ENCODE peak calls at places on chromosomes 13 and 19, in four cellular contexts. One of them, this sample, is unnamed.

GRCh38 chr13:86882107-86882506 is 789.1 kb upstream of the SLITRK5 start:
- DNase-seq in HepG2: no peak
- DNase-seq in WTC11: peak
- DNase-seq in HEK293T: no peak
- DNase-seq in this sample: no peak

GRCh38 chr19:6718111-6718740 is 2.2 kb downstream of the C3 start:
- DNase-seq in HepG2: no peak
- DNase-seq in WTC11: no peak
- DNase-seq in HEK293T: no peak
- DNase-seq in this sample: no peak

GRCh38 chr19:39411006-39411831 is 1.2 kb upstream of the PLEKHG2 start:
- DNase-seq in HepG2: peak
- DNase-seq in WTC11: no peak
- DNase-seq in HEK293T: no peak
- DNase-seq in this sample: no peak

GRCh38 chr13:52450793-52451116 is 321 bp upstream of the VPS36 start:
- DNase-seq in HepG2: no peak
- DNase-seq in WTC11: no peak
- DNase-seq in HEK293T: no peak
- DNase-seq in this sample: no peak

GRCh38 chr19:38849746-38850230 is at the start of gene HNRNPL:
- DNase-seq in HepG2: no peak
- DNase-seq in WTC11: peak
- DNase-seq in HEK293T: peak
- DNase-seq in this sample: peak

GRCh38 chr19:35153701-35154534 is 617 bp upstream of the FXYD5 start:
- DNase-seq in HepG2: no peak
- DNase-seq in WTC11: peak
- DNase-seq in HEK293T: peak
- DNase-seq in this sample: peak

GRCh38 chr19:7069042-7069903 is at the start of gene ZNF557:
- DNase-seq in HepG2: peak
- DNase-seq in WTC11: peak
- DNase-seq in HEK293T: peak
- DNase-seq in this sample: peak

GRCh38 chr19:21910318-21910717 is 74.3 kb upstream of the ZNF43 start:
- DNase-seq in HepG2: no peak
- DNase-seq in WTC11: no peak
- DNase-seq in HEK293T: no peak
- DNase-seq in this sample: no peak

GRCh38 chr13:28411859-28412353 is 83.0 kb downstream of the FLT1 start:
- DNase-seq in HepG2: no peak
- DNase-seq in WTC11: no peak
- DNase-seq in HEK293T: peak
- DNase-seq in this sample: no peak

DNA sequence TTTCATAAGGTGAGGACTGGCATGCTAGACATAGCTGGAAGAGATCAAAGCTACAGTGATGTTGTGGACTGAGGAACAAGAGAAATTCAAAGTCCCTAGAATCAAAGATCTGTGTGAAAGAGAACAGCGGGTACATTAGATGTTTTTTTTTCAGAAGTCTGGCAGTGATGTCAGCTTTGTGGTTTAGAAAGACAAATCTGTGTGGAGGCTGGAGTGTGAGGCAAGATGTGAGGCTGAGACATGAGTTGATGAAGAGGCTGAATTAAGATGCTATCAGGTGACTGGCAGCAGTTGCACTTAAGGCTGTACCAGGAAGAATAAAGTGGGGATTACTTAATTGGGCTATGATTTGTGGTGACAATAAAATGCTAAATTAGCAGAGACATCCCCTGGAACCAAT is 46.5 kb downstream of the DNAJC3 start:
- DNase-seq in HepG2: no peak
- DNase-seq in WTC11: no peak
- DNase-seq in HEK293T: no peak
- DNase-seq in this sample: no peak
- TF ChIP-seq ELF4 in HepG2: no peak
- TF ChIP-seq ELF4 in WTC11: no peak
- TF ChIP-seq ELF4 in HEK293T: no peak
- TF ChIP-seq ELF4 in this sample: no peak

GRCh38 chr19:17703823-17704463 is 15.3 kb upstream of the MAP1S start:
- DNase-seq in HepG2: peak
- DNase-seq in WTC11: peak
- DNase-seq in HEK293T: peak
- DNase-seq in this sample: peak
- TF ChIP-seq ELF4 in HepG2: no peak
- TF ChIP-seq ELF4 in WTC11: no peak
- TF ChIP-seq ELF4 in HEK293T: no peak
- TF ChIP-seq ELF4 in this sample: no peak

GRCh38 chr13:38223093-38223492 is 126.6 kb upstream of the UFM1 start:
- DNase-seq in HepG2: peak
- DNase-seq in WTC11: peak
- DNase-seq in HEK293T: peak
- DNase-seq in this sample: peak
- TF ChIP-seq ELF4 in HepG2: no peak
- TF ChIP-seq ELF4 in WTC11: no peak
- TF ChIP-seq ELF4 in HEK293T: no peak
- TF ChIP-seq ELF4 in this sample: no peak

GRCh38 chr13:72221276-72221962 is 354.4 kb upstream of the DACH1 start:
- DNase-seq in HepG2: peak
- DNase-seq in WTC11: peak
- DNase-seq in HEK293T: peak
- DNase-seq in this sample: peak
- TF ChIP-seq ELF4 in HepG2: no peak
- TF ChIP-seq ELF4 in WTC11: no peak
- TF ChIP-seq ELF4 in HEK293T: no peak
- TF ChIP-seq ELF4 in this sample: no peak

GRCh38 chr19:45512881-45513483 is 5.7 kb downstream of the VASP start:
- DNase-seq in HepG2: no peak
- DNase-seq in WTC11: no peak
- DNase-seq in HEK293T: no peak
- DNase-seq in this sample: no peak

GRCh38 chr19:45515081-45515624 is 7.9 kb downstream of the VASP start:
- DNase-seq in HepG2: peak
- DNase-seq in WTC11: no peak
- DNase-seq in HEK293T: no peak
- DNase-seq in this sample: peak

GRCh38 chr19:45515807-45516401 is 8.6 kb downstream of the VASP start:
- DNase-seq in HepG2: no peak
- DNase-seq in WTC11: no peak
- DNase-seq in HEK293T: no peak
- DNase-seq in this sample: peak

GRCh38 chr19:45517238-45517637 is 10.0 kb downstream of the VASP start:
- DNase-seq in HepG2: no peak
- DNase-seq in WTC11: no peak
- DNase-seq in HEK293T: no peak
- DNase-seq in this sample: no peak

DNA sequence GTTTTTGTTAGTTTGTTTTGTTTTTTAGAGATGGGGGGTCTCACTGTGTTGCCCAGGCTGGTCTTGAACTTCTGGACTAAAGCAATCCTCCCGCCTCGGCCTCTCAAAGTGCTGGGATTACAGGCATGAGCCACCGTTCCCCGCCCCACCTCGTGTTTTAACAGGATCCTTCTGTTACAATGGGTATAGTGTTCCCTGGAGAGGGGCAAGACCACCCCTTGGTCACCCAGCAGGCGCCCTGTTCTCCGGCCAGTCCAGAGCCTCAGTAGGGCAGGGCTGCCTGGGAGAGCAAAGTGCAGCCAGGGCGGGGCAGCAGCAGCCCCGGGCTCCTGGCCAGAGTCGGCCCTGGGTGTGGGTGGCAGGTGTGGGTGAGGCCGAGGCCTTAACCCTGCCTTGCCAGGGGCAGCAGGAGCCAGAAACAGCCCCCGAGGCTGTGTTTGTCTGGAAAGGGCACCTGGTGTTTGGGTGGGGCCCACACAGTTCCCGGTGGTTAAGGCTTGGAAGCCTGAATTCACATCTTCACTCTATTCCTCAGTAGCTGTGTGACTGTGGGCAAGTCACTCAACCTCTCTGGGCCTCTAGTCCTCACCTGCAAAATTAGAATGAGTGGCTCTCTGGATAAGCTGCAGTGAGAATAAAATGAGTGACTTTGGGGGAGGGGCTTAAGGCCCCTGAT is 7.2 kb downstream of the VASP start:
- DNase-seq in HepG2: peak
- DNase-seq in WTC11: no peak
- DNase-seq in HEK293T: no peak
- DNase-seq in this sample: no peak
- TF ChIP-seq ELF4 in HepG2: no peak
- TF ChIP-seq ELF4 in WTC11: no peak
- TF ChIP-seq ELF4 in HEK293T: no peak
- TF ChIP-seq ELF4 in this sample: no peak

DNA sequence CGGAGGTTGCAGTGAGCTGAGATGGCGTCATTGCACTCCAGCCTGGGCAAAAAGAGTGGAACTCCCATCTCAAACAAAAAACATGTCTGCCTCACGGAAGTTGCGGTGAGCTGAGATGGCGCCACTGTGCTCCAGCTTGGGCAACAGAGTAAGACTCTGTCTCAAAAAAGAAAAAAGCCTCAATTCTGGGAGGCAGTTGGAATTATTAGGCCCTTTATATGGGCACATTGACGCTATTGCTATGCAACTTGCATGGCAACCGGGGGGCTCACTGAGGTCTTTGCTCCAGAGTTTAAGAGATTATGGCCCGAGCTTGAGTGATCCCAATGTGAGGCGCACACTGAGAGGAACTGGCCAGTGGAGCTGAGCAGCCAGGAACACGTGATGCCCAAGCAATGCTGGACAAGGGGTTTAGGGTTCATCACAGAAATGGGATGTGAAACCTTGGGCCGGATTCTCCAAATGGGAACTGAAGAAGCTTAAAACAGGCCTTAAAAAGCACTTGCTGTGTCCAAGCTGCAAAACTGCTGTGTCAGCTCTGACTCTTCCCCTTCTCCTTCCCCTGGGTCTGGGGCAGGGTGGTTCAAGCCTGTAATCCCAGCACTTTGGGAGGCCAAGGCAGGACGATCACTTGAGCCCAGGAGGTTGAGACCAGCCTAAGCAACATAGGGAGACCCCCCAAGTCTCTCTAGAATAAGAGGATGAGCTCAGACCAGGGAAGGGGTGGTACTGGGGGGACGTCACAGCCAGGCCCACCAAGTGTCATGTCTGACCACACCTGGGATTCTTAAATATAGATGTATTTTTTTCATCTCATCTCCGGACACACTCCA is 2.5 kb downstream of the FTL start:
- DNase-seq in HepG2: peak
- DNase-seq in WTC11: no peak
- DNase-seq in HEK293T: no peak
- DNase-seq in this sample: no peak
- TF ChIP-seq ELF4 in HepG2: no peak
- TF ChIP-seq ELF4 in WTC11: no peak
- TF ChIP-seq ELF4 in HEK293T: no peak
- TF ChIP-seq ELF4 in this sample: peak

DNA sequence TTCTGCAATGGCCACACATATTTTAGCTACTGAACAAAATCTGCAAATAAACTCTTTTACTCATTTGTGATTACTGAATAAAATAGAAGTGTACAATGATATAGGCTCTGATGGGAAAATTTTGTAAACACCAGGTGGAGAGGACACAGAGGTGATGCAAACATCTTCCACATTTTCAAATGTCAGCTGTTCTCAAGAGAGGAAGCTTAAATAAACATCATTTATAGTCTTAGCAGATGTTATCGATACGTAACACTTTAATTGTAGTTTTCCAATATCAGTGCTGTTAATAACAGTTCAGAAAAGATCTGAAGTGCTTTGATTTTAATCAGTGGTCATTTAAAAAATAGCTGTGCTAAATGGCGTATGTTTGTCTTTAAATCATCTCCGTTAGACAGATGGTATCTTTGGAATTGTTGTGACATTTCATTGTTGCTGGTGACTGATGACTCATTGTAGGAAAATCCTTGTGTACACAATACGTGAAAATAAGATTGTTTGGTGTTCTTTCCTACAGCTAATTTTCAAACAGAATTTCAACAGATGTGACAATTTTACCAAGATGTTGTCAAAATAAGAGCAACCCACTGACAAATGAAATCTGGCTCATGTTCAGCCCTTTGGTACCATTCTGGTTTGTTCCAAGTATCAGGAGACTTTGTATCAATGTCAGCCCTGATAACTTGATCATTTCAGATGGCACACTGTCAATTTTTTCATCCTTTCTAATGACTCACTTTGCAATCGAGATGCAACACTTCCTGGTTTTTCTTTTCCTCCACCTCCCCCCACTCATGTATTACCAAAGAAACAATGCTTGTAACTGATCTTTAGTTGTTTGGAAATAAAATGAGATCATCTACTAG is 516.0 kb downstream of the DCT start:
- DNase-seq in HepG2: peak
- DNase-seq in WTC11: no peak
- DNase-seq in HEK293T: no peak
- DNase-seq in this sample: no peak
- TF ChIP-seq ELF4 in HepG2: no peak
- TF ChIP-seq ELF4 in WTC11: no peak
- TF ChIP-seq ELF4 in HEK293T: peak
- TF ChIP-seq ELF4 in this sample: no peak

GRCh38 chr13:35712907-35713685 is 236.6 kb upstream of the MAB21L1 start:
- DNase-seq in HepG2: no peak
- DNase-seq in WTC11: no peak
- DNase-seq in HEK293T: no peak
- DNase-seq in this sample: no peak
- TF ChIP-seq ELF4 in HepG2: no peak
- TF ChIP-seq ELF4 in WTC11: no peak
- TF ChIP-seq ELF4 in HEK293T: no peak
- TF ChIP-seq ELF4 in this sample: no peak

GRCh38 chr13:45108716-45109706 is 11.3 kb upstream of the GTF2F2 start:
- DNase-seq in HepG2: no peak
- DNase-seq in WTC11: peak
- DNase-seq in HEK293T: no peak
- DNase-seq in this sample: no peak
- TF ChIP-seq ELF4 in HepG2: no peak
- TF ChIP-seq ELF4 in WTC11: no peak
- TF ChIP-seq ELF4 in HEK293T: no peak
- TF ChIP-seq ELF4 in this sample: no peak

This sample was measured in K562.